ENCODE peak calls at places on chromosomes 1 and 21, in ten cellular contexts. R, T, H, O, Z, M, Q, E, I and Y are unnamed samples.

GRCh38 chr1:227572752-227573151 is 9.4 kb downstream of the ZNF678 start:
- DNase-seq in R (no peak), T (no peak), H (no peak), O (no peak), Z (no peak), M (no peak), Q (no peak), E (no peak), I (no peak), Y (no peak)

GRCh38 chr1:69976896-69977295 is 228.5 kb downstream of the LRRC40 start:
- DNase-seq in R (no peak), T (no peak), H (no peak), O (no peak), Z (peak; percentile 13), M (no peak), Q (no peak), E (no peak), I (no peak), Y (no peak)

GRCh38 chr1:145901312-145902021 is 8.4 kb downstream of the ITGA10 start:
- DNase-seq in R (no peak), T (no peak), H (no peak), O (no peak), Z (no peak), M (no peak), Q (no peak), E (no peak), I (no peak), Y (no peak)

GRCh38 chr1:11227106-11228077 is 35.0 kb downstream of the MTOR start:
- DNase-seq in R (no peak), T (no peak), H (no peak), O (no peak), Z (no peak), M (no peak), Q (no peak), E (no peak), I (no peak), Y (no peak)

GRCh38 chr1:86868477-86868876 is 45.4 kb downstream of the SELENOF start:
- DNase-seq in R (no peak), T (no peak), H (no peak), O (no peak), Z (no peak), M (no peak), Q (no peak), E (no peak), I (no peak), Y (no peak)

GRCh38 chr1:161159915-161160248 is 582 bp downstream of the USP21 start:
- DNase-seq in R (no peak), T (no peak), H (no peak), O (no peak), Z (no peak), M (peak; percentile 29), Q (no peak), E (no peak), I (no peak), Y (peak; percentile 29)

GRCh38 chr1:115193429-115193828 is 104.1 kb upstream of the TSPAN2 start:
- DNase-seq in R (no peak), T (no peak), H (no peak), O (no peak), Z (no peak), M (no peak), Q (no peak), E (no peak), I (no peak), Y (no peak)

GRCh38 chr1:30807318-30808066 is 49.9 kb upstream of the LAPTM5 start:
- DNase-seq in R (no peak), T (no peak), H (no peak), O (no peak), Z (no peak), M (no peak), Q (no peak), E (no peak), I (no peak), Y (no peak)

GRCh38 chr21:44774972-44775371 is 26.6 kb downstream of the UBE2G2 start:
- DNase-seq in R (no peak), T (no peak), H (no peak), O (no peak), Z (no peak), M (no peak), Q (no peak), E (no peak), I (no peak), Y (no peak)

GRCh38 chr1:38403667-38404066 is 357.1 kb upstream of the POU3F1 start:
- DNase-seq in R (no peak), T (no peak), H (no peak), O (no peak), Z (no peak), M (peak; percentile 3), Q (no peak), E (no peak), I (no peak), Y (no peak)

GRCh38 chr21:42214921-42215320 is 4.0 kb upstream of the ABCG1 start:
- DNase-seq in R (no peak), T (no peak), H (no peak), O (peak; percentile 7), Z (no peak), M (no peak), Q (no peak), E (no peak), I (no peak), Y (no peak)

GRCh38 chr1:235632538-235633219 is 16.9 kb downstream of the GNG4 start:
- DNase-seq in R (no peak), T (no peak), H (no peak), O (no peak), Z (peak; percentile 44), M (no peak), Q (no peak), E (no peak), I (peak; percentile 60), Y (no peak)

GRCh38 chr1:21292991-21293536 is 2.8 kb upstream of the ECE1 start:
- DNase-seq in R (peak; percentile 46), T (peak; percentile 52), H (peak; percentile 13), O (peak; percentile 66), Z (no peak), M (no peak), Q (no peak), E (peak; percentile 56), I (no peak), Y (peak; percentile 46)

GRCh38 chr1:15116966-15117365 is 36.6 kb upstream of the TMEM51 start:
- DNase-seq in R (no peak), T (no peak), H (no peak), O (no peak), Z (no peak), M (no peak), Q (no peak), E (no peak), I (no peak), Y (no peak)

GRCh38 chr1:9207086-9207485 is 27.5 kb upstream of the H6PD start:
- DNase-seq in R (no peak), T (no peak), H (no peak), O (no peak), Z (peak; percentile 84), M (no peak), Q (no peak), E (no peak), I (no peak), Y (no peak)